ENCODE peak calls at places on chromosomes 5 and 9, in nine cellular contexts. T, B, I, P, K, E, Z, S and U are unnamed samples.

GRCh38 chr9:105278751-105279150 is 34.3 kb downstream of the SLC44A1 start:
- DNase-seq in I (no peak), E (no peak), B (no peak), P (no peak), Z (no peak), T (no peak), S (no peak), K (peak; percentile 33), U (no peak)

GRCh38 chr9:128946945-128947422 is 419 bp downstream of the DOLK start:
- DNase-seq in T (peak; percentile 51), S (no peak), K (no peak), P (no peak), E (peak; percentile 13), B (peak; percentile 63), I (no peak), Z (no peak), U (no peak)

GRCh38 chr5:5132185-5132584 is 7.9 kb upstream of the ADAMTS16 start:
- DNase-seq in I (no peak), K (no peak), E (no peak), B (no peak), T (no peak), Z (no peak), S (no peak), P (peak; percentile 5), U (no peak)

GRCh38 chr9:34522971-34523797 is at the start of gene ENHO:
- DNase-seq in B (peak; percentile 88), K (peak; percentile 85), P (peak; percentile 65), S (peak; percentile 92), T (peak; percentile 90), Z (peak; percentile 89), E (peak; percentile 71), I (peak; percentile 94), U (peak; percentile 84)

GRCh38 chr5:102152906-102153787 is 142.9 kb downstream of the SLCO4C1 start:
- DNase-seq in Z (peak; percentile 4), T (no peak), B (no peak), I (no peak), P (peak; percentile 48), E (no peak), K (no peak), S (no peak), U (no peak)

GRCh38 chr5:157983906-157984551 is 125.1 kb upstream of the CLINT1 start:
- DNase-seq in T (no peak), S (no peak), E (no peak), K (no peak), B (no peak), P (no peak), I (no peak), Z (no peak), U (no peak)

GRCh38 chr9:120920495-120921178 is 6.0 kb downstream of the TRAF1 start:
- DNase-seq in I (no peak), S (no peak), Z (no peak), B (no peak), T (no peak), P (no peak), K (no peak), E (no peak), U (no peak)

GRCh38 chr9:125513634-125514413 is 193.2 kb downstream of the MAPKAP1 start:
- DNase-seq in E (no peak), I (peak; percentile 72), P (peak; percentile 68), T (peak; percentile 74), K (peak; percentile 27), B (peak; percentile 57), Z (no peak), S (no peak), U (no peak)

GRCh38 chr9:128160603-128160987 is 530 bp downstream of the BBLN start:
- DNase-seq in S (peak; percentile 22), I (no peak), Z (peak; percentile 31), B (no peak), P (no peak), K (no peak), E (no peak), T (peak; percentile 58), U (peak; percentile 23)

GRCh38 chr5:170636206-170636605 is 132.4 kb downstream of the KCNIP1 start:
- DNase-seq in K (no peak), I (no peak), B (no peak), Z (no peak), T (no peak), S (no peak), P (no peak), E (no peak), U (no peak)

GRCh38 chr5:141328231-141328630 is 2.1 kb upstream of the PCDHGA1 start:
- DNase-seq in S (no peak), K (no peak), P (no peak), E (no peak), B (no peak), Z (no peak), T (no peak), I (no peak), U (no peak)
- H3K9me3 ChIP-seq in S (peaks cover 43% of the 10 kb centered on the region), K (no peaks in the 10 kb centered on the region), P (peaks cover 4% of the 10 kb centered on the region), E (no peaks in the 10 kb centered on the region), B (peaks cover 21% of the 10 kb centered on the region), Z (peaks cover 31% of the 10 kb centered on the region), T (no peaks in the 10 kb centered on the region), I (peaks cover 31% of the 10 kb centered on the region), U (peaks cover 14% of the 10 kb centered on the region)

GRCh38 chr9:96771124-96771523 is 6.8 kb downstream of the ZNF510 start:
- DNase-seq in S (no peak), T (no peak), B (no peak), K (no peak), I (no peak), P (no peak), Z (no peak), E (no peak), U (no peak)
- H3K9me3 ChIP-seq in S (peaks cover 57% of the 10 kb centered on the region), T (peaks cover 19% of the 10 kb centered on the region), B (peaks cover 60% of the 10 kb centered on the region), K (no peaks in the 10 kb centered on the region), I (peaks cover 94% of the 10 kb centered on the region), P (peaks cover 56% of the 10 kb centered on the region), Z (peaks cover 63% of the 10 kb centered on the region), E (no peaks in the 10 kb centered on the region), U (peaks cover 30% of the 10 kb centered on the region)

DNA sequence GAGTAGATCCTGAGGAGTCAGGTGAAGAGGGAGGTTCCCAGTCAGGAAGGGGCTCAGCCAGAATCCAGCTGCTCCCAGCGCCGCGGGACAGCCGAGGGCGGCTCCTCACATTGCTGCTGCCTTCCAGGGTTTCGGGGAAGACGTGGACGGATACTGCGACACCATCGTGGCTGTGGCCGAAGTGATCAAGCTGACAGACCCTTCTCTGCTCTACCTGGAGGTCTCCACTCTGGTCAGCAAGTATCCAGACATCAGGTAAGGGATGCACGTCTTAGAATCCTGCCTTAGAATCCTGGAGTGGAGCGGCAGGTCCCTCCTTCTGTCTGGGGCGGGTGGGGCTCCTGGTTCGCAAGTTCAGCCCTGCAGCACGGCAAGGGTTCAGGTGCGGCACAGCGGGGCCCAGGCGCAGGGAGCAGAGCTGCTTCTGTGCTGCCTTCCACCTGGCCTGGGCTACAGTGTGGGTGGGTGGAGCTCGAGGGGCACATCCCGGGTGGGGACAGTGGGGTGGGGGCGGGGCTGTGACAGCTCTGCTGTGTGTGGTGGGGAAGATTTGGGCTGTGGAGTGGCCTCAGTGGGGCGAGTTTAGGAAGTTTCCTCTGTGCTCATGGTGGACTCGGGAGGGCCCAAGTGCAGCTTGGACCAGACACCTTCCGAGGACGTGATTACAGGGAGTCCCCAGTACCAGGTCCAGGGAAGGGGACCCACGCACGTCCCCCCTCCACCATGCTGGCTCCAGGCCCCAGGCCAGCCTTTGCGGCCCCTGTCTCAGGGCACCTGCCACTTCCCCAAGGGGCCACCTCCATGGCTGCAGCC is 22.8 kb downstream of the EXOC3 start:
- DNase-seq in E (no peak), T (no peak), S (no peak), Z (no peak), P (no peak), B (no peak), K (no peak), I (no peak), U (no peak)
- H3K9me3 ChIP-seq in E (no peaks in the 10 kb centered on the region), T (no peaks in the 10 kb centered on the region), S (no peaks in the 10 kb centered on the region), Z (no peaks in the 10 kb centered on the region), P (no peaks in the 10 kb centered on the region), B (no peaks in the 10 kb centered on the region), K (no peaks in the 10 kb centered on the region), I (no peaks in the 10 kb centered on the region), U (no peaks in the 10 kb centered on the region)

GRCh38 chr5:104130320-104130719 is 567.7 kb upstream of the NUDT12 start:
- DNase-seq in P (no peak), B (no peak), S (no peak), E (no peak), K (no peak), I (no peak), Z (no peak), T (no peak), U (no peak)

GRCh38 chr5:104126980-104127379 is 564.4 kb upstream of the NUDT12 start:
- DNase-seq in P (no peak), I (no peak), S (no peak), K (no peak), Z (no peak), B (no peak), T (no peak), E (no peak), U (no peak)

GRCh38 chr5:104128348-104128747 is 565.8 kb upstream of the NUDT12 start:
- DNase-seq in S (no peak), P (no peak), K (no peak), I (no peak), Z (no peak), T (no peak), E (no peak), B (no peak), U (no peak)
- H3K9me3 ChIP-seq in S (no peaks in the 10 kb centered on the region), P (no peaks in the 10 kb centered on the region), K (no peaks in the 10 kb centered on the region), I (no peaks in the 10 kb centered on the region), Z (peaks cover 4% of the 10 kb centered on the region), T (no peaks in the 10 kb centered on the region), E (no peaks in the 10 kb centered on the region), B (no peaks in the 10 kb centered on the region), U (no peaks in the 10 kb centered on the region)

GRCh38 chr5:140791111-140791510 is 3.5 kb upstream of the PCDHA2 start:
- DNase-seq in I (no peak), T (no peak), S (no peak), P (no peak), E (no peak), Z (no peak), B (no peak), K (no peak), U (no peak)
- H3K9me3 ChIP-seq in I (peaks cover 36% of the 10 kb centered on the region), T (no peaks in the 10 kb centered on the region), S (peaks cover 74% of the 10 kb centered on the region), P (peaks cover 54% of the 10 kb centered on the region), E (no peaks in the 10 kb centered on the region), Z (peaks cover 37% of the 10 kb centered on the region), B (peaks cover 42% of the 10 kb centered on the region), K (no peaks in the 10 kb centered on the region), U (peaks cover 2% of the 10 kb centered on the region)

GRCh38 chr9:1052119-1052907 is 2.2 kb downstream of the DMRT2 start:
- DNase-seq in Z (no peak), K (no peak), S (no peak), E (no peak), T (no peak), B (no peak), P (no peak), I (no peak), U (no peak)

GRCh38 chr9:1049641-1050040 is 516 bp upstream of the DMRT2 start:
- DNase-seq in Z (no peak), T (no peak), E (no peak), S (no peak), K (no peak), P (no peak), B (no peak), I (no peak), U (no peak)

GRCh38 chr9:1051286-1052118 is 1.3 kb downstream of the DMRT2 start:
- DNase-seq in B (peak; percentile 64), I (peak; percentile 31), T (no peak), P (no peak), K (peak; percentile 48), Z (no peak), E (peak; percentile 42), S (no peak), U (no peak)

GRCh38 chr9:1048853-1049252 is 1.3 kb upstream of the DMRT2 start:
- DNase-seq in B (no peak), E (no peak), Z (no peak), I (no peak), P (no peak), S (no peak), K (no peak), T (no peak), U (no peak)

GRCh38 chr9:1050125-1050895 is at the start of gene DMRT2:
- DNase-seq in P (peak; percentile 51), S (no peak), Z (no peak), T (peak; percentile 74), K (peak; percentile 86), E (peak; percentile 89), B (peak; percentile 90), I (peak; percentile 81), U (no peak)
- H3K9me3 ChIP-seq in P (no peaks in the 10 kb centered on the region), S (peaks cover 8% of the 10 kb centered on the region), Z (peaks cover 4% of the 10 kb centered on the region), T (no peaks in the 10 kb centered on the region), K (no peaks in the 10 kb centered on the region), E (no peaks in the 10 kb centered on the region), B (no peaks in the 10 kb centered on the region), I (no peaks in the 10 kb centered on the region), U (peaks cover 4% of the 10 kb centered on the region)